ENCODE peak calls at places on chromosomes 6 and 20, in seven cellular contexts. One of them, this sample, is unnamed.

GRCh38 chr6:161010418-161010817 is 18.8 kb downstream of the MAP3K4 start:
- DNase-seq in stimulated activated CD4-positive, alpha-beta T cell treated with anti-CD3 and anti-CD28 coated beads, Interleukin-4, amount 100 ng/mL, for 4 hours: no peak
- DNase-seq in MCF 10A: peak; percentile 14
- DNase-seq in ELR: peak; percentile 81
- DNase-seq in activated effector memory CD4-positive, alpha-beta T cell treated with Interleukin-2 at 50 U/mL for 16 hours: no peak
- DNase-seq in activated CD8-positive, alpha-beta memory T cell treated with anti-CD3 and anti-CD28 coated beads for 48 hours: no peak
- DNase-seq in naive thymus-derived CD8-positive, alpha-beta T cell: no peak
- DNase-seq in this sample: no peak

GRCh38 chr6:111997078-111997862 is 56.6 kb upstream of the CCN6 start:
- DNase-seq in stimulated activated CD4-positive, alpha-beta T cell treated with anti-CD3 and anti-CD28 coated beads, Interleukin-4, amount 100 ng/mL, for 4 hours: peak; percentile 66
- DNase-seq in MCF 10A: peak; percentile 76
- DNase-seq in ELR: peak; percentile 85
- DNase-seq in activated effector memory CD4-positive, alpha-beta T cell treated with Interleukin-2 at 50 U/mL for 16 hours: peak; percentile 63
- DNase-seq in activated CD8-positive, alpha-beta memory T cell treated with anti-CD3 and anti-CD28 coated beads for 48 hours: no peak
- DNase-seq in naive thymus-derived CD8-positive, alpha-beta T cell: peak; percentile 81
- DNase-seq in this sample: peak; percentile 68

GRCh38 chr6:110285306-110286060 is 72.7 kb downstream of the METTL24 start:
- DNase-seq in stimulated activated CD4-positive, alpha-beta T cell treated with anti-CD3 and anti-CD28 coated beads, Interleukin-4, amount 100 ng/mL, for 4 hours: no peak
- DNase-seq in MCF 10A: no peak
- DNase-seq in ELR: no peak
- DNase-seq in activated effector memory CD4-positive, alpha-beta T cell treated with Interleukin-2 at 50 U/mL for 16 hours: no peak
- DNase-seq in activated CD8-positive, alpha-beta memory T cell treated with anti-CD3 and anti-CD28 coated beads for 48 hours: no peak
- DNase-seq in naive thymus-derived CD8-positive, alpha-beta T cell: no peak
- DNase-seq in this sample: no peak

GRCh38 chr6:108134213-108134973 is 31.4 kb upstream of the NR2E1 start:
- DNase-seq in stimulated activated CD4-positive, alpha-beta T cell treated with anti-CD3 and anti-CD28 coated beads, Interleukin-4, amount 100 ng/mL, for 4 hours: no peak
- DNase-seq in MCF 10A: no peak
- DNase-seq in ELR: no peak
- DNase-seq in activated effector memory CD4-positive, alpha-beta T cell treated with Interleukin-2 at 50 U/mL for 16 hours: no peak
- DNase-seq in activated CD8-positive, alpha-beta memory T cell treated with anti-CD3 and anti-CD28 coated beads for 48 hours: no peak
- DNase-seq in naive thymus-derived CD8-positive, alpha-beta T cell: no peak
- DNase-seq in this sample: no peak

GRCh38 chr6:24551139-24551538 is 56.4 kb downstream of the ALDH5A1 start:
- DNase-seq in stimulated activated CD4-positive, alpha-beta T cell treated with anti-CD3 and anti-CD28 coated beads, Interleukin-4, amount 100 ng/mL, for 4 hours: no peak
- DNase-seq in MCF 10A: no peak
- DNase-seq in ELR: no peak
- DNase-seq in activated effector memory CD4-positive, alpha-beta T cell treated with Interleukin-2 at 50 U/mL for 16 hours: no peak
- DNase-seq in activated CD8-positive, alpha-beta memory T cell treated with anti-CD3 and anti-CD28 coated beads for 48 hours: no peak
- DNase-seq in naive thymus-derived CD8-positive, alpha-beta T cell: no peak
- DNase-seq in this sample: no peak

GRCh38 chr6:53529324-53530036 is 15.4 kb downstream of the GCLC start:
- DNase-seq in stimulated activated CD4-positive, alpha-beta T cell treated with anti-CD3 and anti-CD28 coated beads, Interleukin-4, amount 100 ng/mL, for 4 hours: no peak
- DNase-seq in MCF 10A: no peak
- DNase-seq in ELR: no peak
- DNase-seq in activated effector memory CD4-positive, alpha-beta T cell treated with Interleukin-2 at 50 U/mL for 16 hours: no peak
- DNase-seq in activated CD8-positive, alpha-beta memory T cell treated with anti-CD3 and anti-CD28 coated beads for 48 hours: no peak
- DNase-seq in naive thymus-derived CD8-positive, alpha-beta T cell: no peak
- DNase-seq in this sample: no peak

GRCh38 chr6:44493132-44493531 is 105.6 kb downstream of the CDC5L start:
- DNase-seq in stimulated activated CD4-positive, alpha-beta T cell treated with anti-CD3 and anti-CD28 coated beads, Interleukin-4, amount 100 ng/mL, for 4 hours: no peak
- DNase-seq in MCF 10A: no peak
- DNase-seq in ELR: peak; percentile 13
- DNase-seq in activated effector memory CD4-positive, alpha-beta T cell treated with Interleukin-2 at 50 U/mL for 16 hours: no peak
- DNase-seq in activated CD8-positive, alpha-beta memory T cell treated with anti-CD3 and anti-CD28 coated beads for 48 hours: no peak
- DNase-seq in naive thymus-derived CD8-positive, alpha-beta T cell: no peak
- DNase-seq in this sample: no peak

GRCh38 chr20:6769953-6770831 is 2.7 kb downstream of the BMP2 start:
- DNase-seq in stimulated activated CD4-positive, alpha-beta T cell treated with anti-CD3 and anti-CD28 coated beads, Interleukin-4, amount 100 ng/mL, for 4 hours: no peak
- DNase-seq in MCF 10A: no peak
- DNase-seq in ELR: no peak
- DNase-seq in activated effector memory CD4-positive, alpha-beta T cell treated with Interleukin-2 at 50 U/mL for 16 hours: no peak
- DNase-seq in activated CD8-positive, alpha-beta memory T cell treated with anti-CD3 and anti-CD28 coated beads for 48 hours: no peak
- DNase-seq in naive thymus-derived CD8-positive, alpha-beta T cell: no peak
- DNase-seq in this sample: no peak

GRCh38 chr6:37354526-37355384 is 972 bp downstream of the RNF8 start:
- DNase-seq in stimulated activated CD4-positive, alpha-beta T cell treated with anti-CD3 and anti-CD28 coated beads, Interleukin-4, amount 100 ng/mL, for 4 hours: peak; percentile 8
- DNase-seq in MCF 10A: peak; percentile 31
- DNase-seq in ELR: peak; percentile 63
- DNase-seq in activated effector memory CD4-positive, alpha-beta T cell treated with Interleukin-2 at 50 U/mL for 16 hours: no peak
- DNase-seq in activated CD8-positive, alpha-beta memory T cell treated with anti-CD3 and anti-CD28 coated beads for 48 hours: no peak
- DNase-seq in naive thymus-derived CD8-positive, alpha-beta T cell: no peak
- DNase-seq in this sample: no peak

GRCh38 chr6:16089232-16089843 is 39.5 kb upstream of the MYLIP start:
- DNase-seq in stimulated activated CD4-positive, alpha-beta T cell treated with anti-CD3 and anti-CD28 coated beads, Interleukin-4, amount 100 ng/mL, for 4 hours: no peak
- DNase-seq in MCF 10A: peak; percentile 41
- DNase-seq in ELR: no peak
- DNase-seq in activated effector memory CD4-positive, alpha-beta T cell treated with Interleukin-2 at 50 U/mL for 16 hours: no peak
- DNase-seq in activated CD8-positive, alpha-beta memory T cell treated with anti-CD3 and anti-CD28 coated beads for 48 hours: no peak
- DNase-seq in naive thymus-derived CD8-positive, alpha-beta T cell: no peak
- DNase-seq in this sample: no peak

GRCh38 chr6:8483650-8484049 is 48.3 kb upstream of the SLC35B3 start:
- DNase-seq in stimulated activated CD4-positive, alpha-beta T cell treated with anti-CD3 and anti-CD28 coated beads, Interleukin-4, amount 100 ng/mL, for 4 hours: no peak
- DNase-seq in MCF 10A: no peak
- DNase-seq in ELR: no peak
- DNase-seq in activated effector memory CD4-positive, alpha-beta T cell treated with Interleukin-2 at 50 U/mL for 16 hours: no peak
- DNase-seq in activated CD8-positive, alpha-beta memory T cell treated with anti-CD3 and anti-CD28 coated beads for 48 hours: no peak
- DNase-seq in naive thymus-derived CD8-positive, alpha-beta T cell: no peak
- DNase-seq in this sample: no peak

GRCh38 chr20:20713244-20713765 is 861 bp upstream of the RALGAPA2 start:
- DNase-seq in stimulated activated CD4-positive, alpha-beta T cell treated with anti-CD3 and anti-CD28 coated beads, Interleukin-4, amount 100 ng/mL, for 4 hours: peak; percentile 1
- DNase-seq in MCF 10A: no peak
- DNase-seq in ELR: peak; percentile 8
- DNase-seq in activated effector memory CD4-positive, alpha-beta T cell treated with Interleukin-2 at 50 U/mL for 16 hours: no peak
- DNase-seq in activated CD8-positive, alpha-beta memory T cell treated with anti-CD3 and anti-CD28 coated beads for 48 hours: no peak
- DNase-seq in naive thymus-derived CD8-positive, alpha-beta T cell: no peak
- DNase-seq in this sample: no peak

GRCh38 chr6:15941168-15941567 is 187.7 kb upstream of the MYLIP start:
- DNase-seq in stimulated activated CD4-positive, alpha-beta T cell treated with anti-CD3 and anti-CD28 coated beads, Interleukin-4, amount 100 ng/mL, for 4 hours: no peak
- DNase-seq in MCF 10A: no peak
- DNase-seq in ELR: no peak
- DNase-seq in activated effector memory CD4-positive, alpha-beta T cell treated with Interleukin-2 at 50 U/mL for 16 hours: no peak
- DNase-seq in activated CD8-positive, alpha-beta memory T cell treated with anti-CD3 and anti-CD28 coated beads for 48 hours: no peak
- DNase-seq in naive thymus-derived CD8-positive, alpha-beta T cell: no peak
- DNase-seq in this sample: no peak

GRCh38 chr6:107318100-107318736 is 141.1 kb downstream of the PDSS2 start:
- DNase-seq in stimulated activated CD4-positive, alpha-beta T cell treated with anti-CD3 and anti-CD28 coated beads, Interleukin-4, amount 100 ng/mL, for 4 hours: peak; percentile 18
- DNase-seq in MCF 10A: peak; percentile 69
- DNase-seq in ELR: peak; percentile 73
- DNase-seq in activated effector memory CD4-positive, alpha-beta T cell treated with Interleukin-2 at 50 U/mL for 16 hours: no peak
- DNase-seq in activated CD8-positive, alpha-beta memory T cell treated with anti-CD3 and anti-CD28 coated beads for 48 hours: no peak
- DNase-seq in naive thymus-derived CD8-positive, alpha-beta T cell: no peak
- DNase-seq in this sample: no peak